ENCODE peak calls at places on chromosomes 7 and 10, in ten cellular contexts. R is fibroblast of lung, M is HCT116, E is MM.1S, J is endodermal cell, B is DND-41, Z is neural progenitor cell, C is PC-3, P is K562, A is mammary epithelial cell. D is an unnamed sample. For H3K9me3, the result is how much of the 10 kb centered on the place peaks cover.

GRCh38 chr10:57657164-57657765 is 610.4 kb downstream of the IPMK start:
- DNase-seq in R (peak), M (peak), E (peak), J (peak), B (peak), Z (peak), C (peak), P (peak), A (peak), D (peak)

GRCh38 chr10:65194555-65194954 is 1673.4 kb downstream of the REEP3 start:
- DNase-seq in R (peak), M (no peak), E (no peak), J (no peak), B (no peak), Z (no peak), C (no peak), P (no peak), A (no peak), D (no peak)

GRCh38 chr10:46528171-46528671 is 28.2 kb downstream of the GPRIN2 start:
- DNase-seq in R (no peak), M (no peak), E (no peak), J (no peak), B (no peak), Z (no peak), C (no peak), P (no peak), A (no peak), D (no peak)

GRCh38 chr7:66043681-66044497 is 31.7 kb upstream of the ASL start:
- DNase-seq in R (peak), M (no peak), E (no peak), J (peak), B (no peak), Z (peak), C (peak), P (peak), A (no peak), D (peak)

GRCh38 chr10:58868736-58869435 is 307.6 kb upstream of the PHYHIPL start:
- DNase-seq in R (peak), M (no peak), E (no peak), J (no peak), B (no peak), Z (no peak), C (no peak), P (no peak), A (no peak), D (no peak)

GRCh38 chr7:155731375-155731774 is 80.9 kb downstream of the SHH start:
- DNase-seq in R (peak), M (no peak), E (no peak), J (no peak), B (no peak), Z (no peak), C (peak), P (no peak), A (peak), D (no peak)

GRCh38 chr7:118169146-118169545 is 14.8 kb upstream of the LSM8 start:
- DNase-seq in R (peak), M (no peak), E (no peak), J (no peak), B (no peak), Z (no peak), C (peak), P (no peak), A (peak), D (no peak)

GRCh38 chr10:28681345-28681763 is 4.0 kb downstream of the BAMBI start:
- DNase-seq in R (peak), M (no peak), E (no peak), J (no peak), B (no peak), Z (no peak), C (no peak), P (no peak), A (peak), D (no peak)

GRCh38 chr10:10043083-10043482 is 974.6 kb upstream of the CELF2 start:
- DNase-seq in R (no peak), M (no peak), E (no peak), J (no peak), B (no peak), Z (no peak), C (no peak), P (no peak), A (no peak), D (no peak)

GRCh38 chr10:59945991-59946390 is 39.6 kb upstream of the CCDC6 start:
- DNase-seq in R (no peak), M (no peak), E (no peak), J (no peak), B (no peak), Z (no peak), C (no peak), P (no peak), A (no peak), D (no peak)

GRCh38 chr7:67947651-67948050 is 951.0 kb downstream of the TYW1 start:
- DNase-seq in R (peak), M (no peak), E (no peak), J (no peak), B (no peak), Z (no peak), C (no peak), P (no peak), A (no peak), D (no peak)

GRCh38 chr7:111041577-111041976 is 49.4 kb upstream of the LRRN3 start:
- DNase-seq in R (no peak), M (no peak), E (no peak), J (no peak), B (no peak), Z (no peak), C (no peak), P (no peak), A (peak), D (no peak)

GRCh38 chr7:101815826-101816488 is 1.5 kb upstream of the CUX1 start:
- DNase-seq in R (peak), M (peak), E (peak), J (no peak), B (peak), Z (peak), C (peak), P (peak), A (peak), D (peak)

GRCh38 chr10:117640406-117640805 is 97.9 kb downstream of the EMX2 start:
- DNase-seq in R (no peak), M (no peak), E (no peak), J (no peak), B (no peak), Z (no peak), C (no peak), P (no peak), A (no peak), D (no peak)

GRCh38 chr10:70652761-70653657 is 19.3 kb upstream of the ADAMTS14 start:
- DNase-seq in R (peak), M (no peak), E (no peak), J (no peak), B (no peak), Z (no peak), C (no peak), P (peak), A (peak), D (no peak)

GRCh38 chr7:122301858-122302745 is 2.4 kb downstream of the FEZF1 start:
- DNase-seq in R (no peak), M (no peak), E (no peak), J (peak), B (no peak), Z (peak), C (no peak), P (no peak), A (no peak), D (no peak)

GRCh38 chr10:124705021-124705740 is 39.0 kb downstream of the FAM53B start:
- DNase-seq in R (no peak), M (no peak), E (no peak), J (no peak), B (no peak), Z (no peak), C (no peak), P (no peak), A (no peak), D (no peak)

GRCh38 chr10:11300563-11300962 is 282.9 kb downstream of the CELF2 start:
- DNase-seq in R (no peak), M (no peak), E (no peak), J (no peak), B (no peak), Z (no peak), C (no peak), P (no peak), A (no peak), D (no peak)

GRCh38 chr7:105797652-105798051 is 78.7 kb downstream of the ATXN7L1 start:
- DNase-seq in R (no peak), M (no peak), E (no peak), J (peak), B (no peak), Z (no peak), C (no peak), P (no peak), A (no peak), D (no peak)

GRCh38 chr7:68537228-68538071 is 1060.8 kb upstream of the AUTS2 start:
- DNase-seq in R (no peak), M (no peak), E (no peak), J (no peak), B (no peak), Z (no peak), C (no peak), P (no peak), A (no peak), D (no peak)

GRCh38 chr10:12501324-12501723 is 152.0 kb downstream of the CAMK1D start:
- DNase-seq in R (no peak), M (no peak), E (no peak), J (no peak), B (no peak), Z (no peak), C (no peak), P (no peak), A (no peak), D (peak)

GRCh38 chr10:17756557-17757208 is 4.7 kb downstream of the TMEM236 start:
- DNase-seq in R (no peak), M (no peak), E (peak), J (no peak), B (no peak), Z (no peak), C (no peak), P (no peak), A (peak), D (peak)

GRCh38 chr7:2787251-2787968 is 56.7 kb downstream of the GNA12 start:
- DNase-seq in R (peak), M (no peak), E (no peak), J (no peak), B (no peak), Z (no peak), C (no peak), P (no peak), A (no peak), D (no peak)

GRCh38 chr7:2786607-2787116 is 57.4 kb downstream of the GNA12 start:
- DNase-seq in R (no peak), M (no peak), E (no peak), J (no peak), B (no peak), Z (no peak), C (no peak), P (no peak), A (no peak), D (no peak)

GRCh38 chr7:2781636-2782035 is 62.5 kb downstream of the GNA12 start:
- DNase-seq in R (peak), M (no peak), E (no peak), J (no peak), B (no peak), Z (no peak), C (no peak), P (no peak), A (no peak), D (no peak)

GRCh38 chr7:2782565-2782964 is 61.5 kb downstream of the GNA12 start:
- DNase-seq in R (no peak), M (no peak), E (no peak), J (no peak), B (no peak), Z (no peak), C (no peak), P (no peak), A (no peak), D (no peak)

DNA sequence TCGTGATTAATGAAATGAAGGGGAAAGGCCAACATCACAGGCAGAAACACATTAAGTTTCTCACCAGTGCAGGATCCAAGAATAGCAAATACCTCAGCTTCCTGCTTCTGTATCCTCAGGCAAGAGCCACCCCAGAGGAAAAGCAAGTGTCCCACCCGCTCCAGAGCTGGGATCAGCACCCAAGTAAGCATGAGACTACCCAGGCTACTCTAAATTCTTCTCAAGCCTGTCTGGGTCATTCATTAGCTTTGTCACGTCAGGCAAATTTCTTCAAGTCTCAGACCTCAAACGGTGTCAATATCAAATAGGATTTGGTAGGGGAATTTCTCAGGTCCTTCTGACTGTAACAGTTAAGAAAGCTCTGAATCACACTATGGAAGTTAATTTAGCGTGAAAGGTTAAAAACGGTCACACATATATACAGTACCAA is 59.0 kb downstream of the GNA12 start:
- DNase-seq in R (peak), M (no peak), E (no peak), J (no peak), B (no peak), Z (no peak), C (no peak), P (no peak), A (peak), D (no peak)
- H3K9me3 ChIP-seq in R (under half), M (under half), E (under half), J (under half), B (under half), Z (under half), C (under half), P (under half), A (under half), D (under half)

GRCh38 chr7:18289801-18290200 is 205.7 kb upstream of the HDAC9 start:
- DNase-seq in R (peak), M (no peak), E (no peak), J (no peak), B (no peak), Z (no peak), C (no peak), P (no peak), A (no peak), D (no peak)
- H3K27ac ChIP-seq in R (no peak), M (no peak), E (no peak), J (no peak), B (no peak), Z (no peak), C (no peak), P (no peak), A (no peak), D (no peak)

DNA sequence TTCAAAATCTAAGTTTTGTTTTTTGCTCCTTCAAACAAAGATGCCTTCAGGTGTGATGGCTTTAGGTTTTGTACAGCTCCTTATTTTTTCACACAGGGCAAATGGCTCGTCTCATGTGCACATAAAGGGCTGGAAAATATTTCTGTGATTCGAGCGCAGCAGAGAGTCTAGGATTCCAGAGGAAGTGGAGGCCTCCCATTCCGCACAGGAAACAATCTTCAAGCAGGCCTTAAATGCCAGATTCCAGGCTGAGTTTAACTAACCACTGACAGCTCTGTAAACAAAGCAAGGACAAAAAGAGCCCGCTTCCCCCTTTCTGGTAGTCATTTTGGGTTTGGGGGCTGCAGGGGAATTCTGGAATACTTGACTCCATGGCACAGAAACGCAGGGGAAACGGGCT is 87.1 kb downstream of the CALD1 start:
- DNase-seq in R (peak), M (no peak), E (no peak), J (no peak), B (no peak), Z (peak), C (no peak), P (no peak), A (no peak), D (no peak)
- H3K9ac ChIP-seq in R (peak), M (no peak), E (no peak), J (no peak), B (no peak), Z (no peak), C (no peak), P (no peak), A (no peak), D (no peak)

GRCh38 chr7:158111906-158112570 is 475.6 kb downstream of the PTPRN2 start:
- DNase-seq in R (no peak), M (no peak), E (no peak), J (peak), B (no peak), Z (no peak), C (no peak), P (no peak), A (no peak), D (no peak)

GRCh38 chr7:158116235-158116634 is 471.4 kb downstream of the PTPRN2 start:
- DNase-seq in R (no peak), M (no peak), E (no peak), J (peak), B (no peak), Z (no peak), C (no peak), P (no peak), A (no peak), D (no peak)

GRCh38 chr7:158113321-158114025 is 474.1 kb downstream of the PTPRN2 start:
- DNase-seq in R (no peak), M (no peak), E (no peak), J (peak), B (no peak), Z (no peak), C (no peak), P (no peak), A (no peak), D (no peak)

GRCh38 chr7:158112571-158113320 is 474.9 kb downstream of the PTPRN2 start:
- DNase-seq in R (no peak), M (no peak), E (no peak), J (peak), B (no peak), Z (no peak), C (no peak), P (no peak), A (no peak), D (no peak)

GRCh38 chr7:158114056-158114850 is 473.4 kb downstream of the PTPRN2 start:
- DNase-seq in R (no peak), M (no peak), E (no peak), J (peak), B (no peak), Z (no peak), C (no peak), P (no peak), A (no peak), D (no peak)
- H3K9me3 ChIP-seq in R (under half), M (under half), E (under half), J (half or more), B (under half), Z (under half), C (under half), P (under half), A (under half), D (under half)

DNA sequence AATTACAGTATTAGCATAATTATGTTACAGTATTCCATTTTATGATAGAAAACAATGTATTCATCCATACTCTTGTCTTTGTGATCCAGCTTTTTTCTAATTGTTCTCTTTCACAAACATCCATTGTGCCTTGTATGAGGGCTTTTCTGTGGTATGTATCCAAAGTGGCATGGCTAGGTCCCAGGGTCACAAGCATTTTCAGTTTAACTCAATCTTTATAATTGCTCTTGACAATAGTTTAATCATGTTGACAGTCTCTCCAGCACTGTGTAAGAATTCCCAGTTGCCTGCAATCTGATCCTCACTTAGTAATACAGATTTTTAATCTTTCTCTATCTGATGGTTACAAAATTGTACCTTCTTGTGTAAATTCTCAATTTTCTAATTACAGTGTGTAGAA is 533.4 kb downstream of the NEBL start:
- DNase-seq in R (no peak), M (no peak), E (no peak), J (no peak), B (no peak), Z (no peak), C (no peak), P (no peak), A (no peak), D (no peak)
- H3K27ac ChIP-seq in R (no peak), M (no peak), E (no peak), J (no peak), B (no peak), Z (no peak), C (no peak), P (no peak), A (no peak), D (no peak)

DNA sequence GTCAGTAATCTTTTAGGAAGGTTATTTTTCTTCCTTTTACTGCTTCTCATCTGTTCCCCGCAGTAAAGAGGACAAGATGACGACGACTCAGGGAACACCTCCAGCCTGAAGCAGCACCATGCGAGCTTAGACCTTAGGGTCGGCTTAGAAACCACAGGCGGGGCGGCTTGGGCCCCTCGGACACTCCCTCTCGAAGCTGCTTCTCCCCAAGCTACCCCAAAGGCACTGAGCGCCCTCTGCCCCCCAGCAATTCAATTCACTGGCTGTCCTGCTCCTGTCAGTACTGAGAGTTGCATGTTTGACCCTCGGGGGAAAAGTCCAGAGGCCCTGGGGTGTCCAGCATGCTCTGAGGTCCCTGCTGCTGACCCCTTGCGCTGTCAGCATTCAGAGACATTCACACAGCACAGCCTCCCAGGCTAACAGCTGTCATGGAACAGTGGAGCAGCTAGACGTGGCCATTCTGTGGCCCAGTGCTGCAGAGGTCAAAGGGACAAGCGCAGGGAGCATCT is 112.7 kb downstream of the EGFR start:
- DNase-seq in R (no peak), M (no peak), E (no peak), J (no peak), B (no peak), Z (peak), C (no peak), P (no peak), A (no peak), D (no peak)
- H3K9ac ChIP-seq in R (peak), M (peak), E (no peak), J (no peak), B (no peak), Z (no peak), C (peak), P (no peak), A (peak), D (peak)

D was measured in colonic mucosa.